ENCODE peak calls at places on chromosomes 6 and 20, in seven cellular contexts. One of them, this sample, is unnamed.

GRCh38 chr6:75892384-75892783 is 143.3 kb downstream of the MYO6 start:
- DNase-seq in HCT116: no peak
- DNase-seq in spleen: no peak
- DNase-seq in breast epithelium: no peak
- DNase-seq in stomach: no peak
- DNase-seq in transverse colon: no peak
- DNase-seq in HepG2: no peak
- DNase-seq in this sample: no peak

GRCh38 chr6:169454204-169454871 is 200.7 kb upstream of the THBS2 start:
- DNase-seq in HCT116: no peak
- DNase-seq in spleen: no peak
- DNase-seq in breast epithelium: no peak
- DNase-seq in stomach: no peak
- DNase-seq in transverse colon: no peak
- DNase-seq in HepG2: peak
- DNase-seq in this sample: peak

GRCh38 chr20:3710027-3710426 is 2.4 kb downstream of the SIGLEC1 start:
- DNase-seq in HCT116: no peak
- DNase-seq in spleen: peak
- DNase-seq in breast epithelium: no peak
- DNase-seq in stomach: no peak
- DNase-seq in transverse colon: no peak
- DNase-seq in HepG2: no peak
- DNase-seq in this sample: no peak

GRCh38 chr6:111731404-111732195 is 125.9 kb upstream of the TRAF3IP2 start:
- DNase-seq in HCT116: no peak
- DNase-seq in spleen: no peak
- DNase-seq in breast epithelium: no peak
- DNase-seq in stomach: no peak
- DNase-seq in transverse colon: no peak
- DNase-seq in HepG2: no peak
- DNase-seq in this sample: no peak

GRCh38 chr20:34315236-34315635 is 12.1 kb upstream of the AHCY start:
- DNase-seq in HCT116: no peak
- DNase-seq in spleen: no peak
- DNase-seq in breast epithelium: no peak
- DNase-seq in stomach: no peak
- DNase-seq in transverse colon: no peak
- DNase-seq in HepG2: no peak
- DNase-seq in this sample: no peak

GRCh38 chr6:24270011-24270410 is 87.8 kb downstream of the DCDC2 start:
- DNase-seq in HCT116: no peak
- DNase-seq in spleen: no peak
- DNase-seq in breast epithelium: no peak
- DNase-seq in stomach: no peak
- DNase-seq in transverse colon: no peak
- DNase-seq in HepG2: no peak
- DNase-seq in this sample: no peak

GRCh38 chr6:130513770-130514169 is 148.0 kb downstream of the TMEM200A start:
- DNase-seq in HCT116: no peak
- DNase-seq in spleen: no peak
- DNase-seq in breast epithelium: no peak
- DNase-seq in stomach: no peak
- DNase-seq in transverse colon: peak
- DNase-seq in HepG2: no peak
- DNase-seq in this sample: no peak

GRCh38 chr20:38094373-38094775 is 60.8 kb downstream of the RPRD1B start:
- DNase-seq in HCT116: no peak
- DNase-seq in spleen: no peak
- DNase-seq in breast epithelium: no peak
- DNase-seq in stomach: peak
- DNase-seq in transverse colon: peak
- DNase-seq in HepG2: peak
- DNase-seq in this sample: no peak

GRCh38 chr20:20793570-20793969 is 81.1 kb upstream of the RALGAPA2 start:
- DNase-seq in HCT116: no peak
- DNase-seq in spleen: no peak
- DNase-seq in breast epithelium: no peak
- DNase-seq in stomach: no peak
- DNase-seq in transverse colon: no peak
- DNase-seq in HepG2: no peak
- DNase-seq in this sample: no peak

GRCh38 chr20:25084616-25085187 is 2.8 kb upstream of the VSX1 start:
- DNase-seq in HCT116: no peak
- DNase-seq in spleen: peak
- DNase-seq in breast epithelium: no peak
- DNase-seq in stomach: no peak
- DNase-seq in transverse colon: no peak
- DNase-seq in HepG2: no peak
- DNase-seq in this sample: no peak

GRCh38 chr6:21188505-21189223 is 404.9 kb upstream of the SOX4 start:
- DNase-seq in HCT116: no peak
- DNase-seq in spleen: no peak
- DNase-seq in breast epithelium: no peak
- DNase-seq in stomach: no peak
- DNase-seq in transverse colon: no peak
- DNase-seq in HepG2: peak
- DNase-seq in this sample: no peak

GRCh38 chr20:50038574-50038991 is 55.8 kb downstream of the SNAI1 start:
- DNase-seq in HCT116: no peak
- DNase-seq in spleen: no peak
- DNase-seq in breast epithelium: no peak
- DNase-seq in stomach: no peak
- DNase-seq in transverse colon: no peak
- DNase-seq in HepG2: peak
- DNase-seq in this sample: no peak

GRCh38 chr20:23150304-23151007 is 64.3 kb upstream of the CD93 start:
- DNase-seq in HCT116: no peak
- DNase-seq in spleen: no peak
- DNase-seq in breast epithelium: no peak
- DNase-seq in stomach: peak
- DNase-seq in transverse colon: no peak
- DNase-seq in HepG2: no peak
- DNase-seq in this sample: no peak

GRCh38 chr20:61890210-61890609 is 175.5 kb downstream of the TAF4 start:
- DNase-seq in HCT116: no peak
- DNase-seq in spleen: no peak
- DNase-seq in breast epithelium: no peak
- DNase-seq in stomach: no peak
- DNase-seq in transverse colon: no peak
- DNase-seq in HepG2: no peak
- DNase-seq in this sample: no peak

GRCh38 chr6:36839819-36840379 is 655 bp upstream of the CPNE5 start:
- DNase-seq in HCT116: peak
- DNase-seq in spleen: peak
- DNase-seq in breast epithelium: no peak
- DNase-seq in stomach: peak
- DNase-seq in transverse colon: no peak
- DNase-seq in HepG2: no peak
- DNase-seq in this sample: no peak

GRCh38 chr6:119915971-119916370 is 566.4 kb upstream of the MAN1A1 start:
- DNase-seq in HCT116: no peak
- DNase-seq in spleen: no peak
- DNase-seq in breast epithelium: no peak
- DNase-seq in stomach: no peak
- DNase-seq in transverse colon: no peak
- DNase-seq in HepG2: no peak
- DNase-seq in this sample: no peak

GRCh38 chr6:84762941-84763396 is 1.4 kb downstream of the TBX18 start:
- DNase-seq in HCT116: no peak
- DNase-seq in spleen: no peak
- DNase-seq in breast epithelium: no peak
- DNase-seq in stomach: no peak
- DNase-seq in transverse colon: no peak
- DNase-seq in HepG2: no peak
- DNase-seq in this sample: peak

GRCh38 chr20:36878913-36879312 is 3.0 kb downstream of the TLDC2 start:
- DNase-seq in HCT116: no peak
- DNase-seq in spleen: peak
- DNase-seq in breast epithelium: no peak
- DNase-seq in stomach: no peak
- DNase-seq in transverse colon: no peak
- DNase-seq in HepG2: no peak
- DNase-seq in this sample: no peak

GRCh38 chr20:8127553-8128255 is 4.4 kb upstream of the PLCB1 start:
- DNase-seq in HCT116: no peak
- DNase-seq in spleen: no peak
- DNase-seq in breast epithelium: no peak
- DNase-seq in stomach: no peak
- DNase-seq in transverse colon: no peak
- DNase-seq in HepG2: no peak
- DNase-seq in this sample: no peak

GRCh38 chr20:53578492-53579222 is 15.0 kb downstream of the ZNF217 start:
- DNase-seq in HCT116: peak
- DNase-seq in spleen: no peak
- DNase-seq in breast epithelium: peak
- DNase-seq in stomach: peak
- DNase-seq in transverse colon: peak
- DNase-seq in HepG2: peak
- DNase-seq in this sample: no peak

GRCh38 chr6:43128926-43129325 is 42.1 kb upstream of the SRF start:
- DNase-seq in HCT116: no peak
- DNase-seq in spleen: no peak
- DNase-seq in breast epithelium: no peak
- DNase-seq in stomach: no peak
- DNase-seq in transverse colon: no peak
- DNase-seq in HepG2: no peak
- DNase-seq in this sample: no peak

GRCh38 chr20:48725589-48725991 is 102.2 kb downstream of the PREX1 start:
- DNase-seq in HCT116: peak
- DNase-seq in spleen: no peak
- DNase-seq in breast epithelium: no peak
- DNase-seq in stomach: no peak
- DNase-seq in transverse colon: no peak
- DNase-seq in HepG2: no peak
- DNase-seq in this sample: no peak

GRCh38 chr20:40984496-40984895 is 44.1 kb upstream of the TOP1 start:
- DNase-seq in HCT116: no peak
- DNase-seq in spleen: no peak
- DNase-seq in breast epithelium: no peak
- DNase-seq in stomach: no peak
- DNase-seq in transverse colon: no peak
- DNase-seq in HepG2: no peak
- DNase-seq in this sample: no peak

GRCh38 chr6:34131326-34132081 is 14.4 kb downstream of the GRM4 start:
- DNase-seq in HCT116: no peak
- DNase-seq in spleen: no peak
- DNase-seq in breast epithelium: no peak
- DNase-seq in stomach: no peak
- DNase-seq in transverse colon: no peak
- DNase-seq in HepG2: no peak
- DNase-seq in this sample: no peak

GRCh38 chr6:30614044-30614842 is 2.8 kb downstream of the PPP1R10 start:
- DNase-seq in HCT116: no peak
- DNase-seq in spleen: no peak
- DNase-seq in breast epithelium: no peak
- DNase-seq in stomach: no peak
- DNase-seq in transverse colon: no peak
- DNase-seq in HepG2: no peak
- DNase-seq in this sample: no peak
- TF ChIP-seq POLR2A in HCT116: no peak
- TF ChIP-seq POLR2A in spleen: no peak
- TF ChIP-seq POLR2A in breast epithelium: no peak
- TF ChIP-seq POLR2A in stomach: no peak
- TF ChIP-seq POLR2A in transverse colon: no peak
- TF ChIP-seq POLR2A in HepG2: peak
- TF ChIP-seq POLR2A in this sample: no peak

DNA sequence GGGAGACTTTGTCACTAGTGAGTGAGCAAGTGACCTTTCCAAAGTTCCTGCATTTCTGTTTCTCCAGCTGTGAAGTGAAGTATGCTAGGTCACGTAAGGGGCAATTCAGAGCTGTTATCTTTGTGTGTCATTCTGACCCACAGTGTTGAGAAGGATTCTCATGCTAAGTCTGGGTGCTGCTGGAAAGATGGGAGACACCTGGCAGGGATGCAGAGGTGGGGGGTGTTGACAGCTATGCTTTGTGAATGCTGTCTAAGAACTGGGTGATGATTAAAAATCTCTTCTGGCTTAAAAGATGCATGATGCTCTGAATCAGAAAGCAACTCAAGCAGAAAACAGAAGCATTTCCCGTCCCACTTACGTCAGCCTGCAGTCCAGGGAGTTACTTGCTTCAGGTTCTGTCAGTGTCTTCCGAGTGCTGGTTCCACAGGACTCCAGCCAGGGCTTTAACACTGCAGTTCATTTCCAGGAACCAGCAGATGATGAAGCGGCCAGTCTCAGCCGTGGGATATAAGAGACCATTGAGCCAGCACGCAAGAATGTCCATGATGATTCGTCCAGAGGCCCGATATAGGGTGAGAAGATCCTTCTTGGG is 30.9 kb upstream of the ASXL1 start:
- DNase-seq in HCT116: no peak
- DNase-seq in spleen: no peak
- DNase-seq in breast epithelium: no peak
- DNase-seq in stomach: no peak
- DNase-seq in transverse colon: no peak
- DNase-seq in HepG2: peak
- DNase-seq in this sample: no peak
- TF ChIP-seq POLR2AphosphoS5 in HCT116: no peak
- TF ChIP-seq POLR2AphosphoS5 in spleen: no peak
- TF ChIP-seq POLR2AphosphoS5 in breast epithelium: no peak
- TF ChIP-seq POLR2AphosphoS5 in stomach: no peak
- TF ChIP-seq POLR2AphosphoS5 in transverse colon: no peak
- TF ChIP-seq POLR2AphosphoS5 in HepG2: no peak
- TF ChIP-seq POLR2AphosphoS5 in this sample: no peak

GRCh38 chr6:137094411-137095008 is 49.7 kb upstream of the IL20RA start:
- DNase-seq in HCT116: peak
- DNase-seq in spleen: no peak
- DNase-seq in breast epithelium: no peak
- DNase-seq in stomach: peak
- DNase-seq in transverse colon: peak
- DNase-seq in HepG2: peak
- DNase-seq in this sample: peak
- H3K27ac ChIP-seq in HCT116: no peak
- H3K27ac ChIP-seq in spleen: peak
- H3K27ac ChIP-seq in breast epithelium: peak
- H3K27ac ChIP-seq in stomach: no peak
- H3K27ac ChIP-seq in transverse colon: no peak
- H3K27ac ChIP-seq in HepG2: no peak
- H3K27ac ChIP-seq in this sample: no peak

DNA sequence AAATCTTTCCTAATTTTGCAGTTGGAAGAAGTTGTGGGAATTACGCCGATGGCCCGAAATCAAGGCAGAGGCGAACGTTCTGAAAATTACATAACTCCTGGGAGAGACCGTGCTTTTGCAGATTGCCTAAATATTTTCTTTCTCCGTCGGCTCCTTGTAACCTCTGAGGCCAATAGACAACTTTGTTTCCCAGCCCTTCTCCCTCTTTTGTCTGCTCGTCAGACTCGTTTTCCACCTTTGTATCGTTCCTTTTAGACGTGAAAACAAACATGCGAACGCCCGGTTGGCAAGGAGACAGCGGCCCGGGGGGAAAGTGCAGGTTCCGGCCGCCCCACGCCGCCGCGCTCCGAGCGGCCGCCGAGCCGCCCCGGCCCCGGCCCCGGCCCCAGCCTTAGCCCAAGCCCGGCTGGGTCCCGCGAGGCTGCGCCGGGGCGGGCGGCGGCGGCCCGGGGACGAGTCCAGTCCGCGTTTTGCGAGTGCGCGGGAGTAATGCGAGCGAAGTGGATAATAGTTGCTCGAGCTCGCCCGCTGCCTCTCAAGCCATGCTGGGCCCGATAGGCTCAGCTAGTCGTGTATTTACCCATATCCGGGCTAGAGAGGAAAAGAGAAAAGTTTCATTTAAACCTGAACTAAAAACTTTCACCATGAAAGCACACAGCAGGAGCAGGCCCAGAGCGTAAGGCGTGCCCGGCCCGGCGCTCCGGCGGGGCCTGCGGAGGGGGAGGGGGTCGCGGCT is at the start of gene ARID1B:
- DNase-seq in HCT116: no peak
- DNase-seq in spleen: peak
- DNase-seq in breast epithelium: peak
- DNase-seq in stomach: peak
- DNase-seq in transverse colon: peak
- DNase-seq in HepG2: peak
- DNase-seq in this sample: peak
- TF ChIP-seq POLR2A in HCT116: peak
- TF ChIP-seq POLR2A in spleen: peak
- TF ChIP-seq POLR2A in breast epithelium: no peak
- TF ChIP-seq POLR2A in stomach: no peak
- TF ChIP-seq POLR2A in transverse colon: peak
- TF ChIP-seq POLR2A in HepG2: peak
- TF ChIP-seq POLR2A in this sample: no peak